ENCODE peak calls at places on chromosomes 13 and 19, in six cellular contexts. One of them, this sample, is unnamed.

GRCh38 chr19:46731584-46731983 is 14.3 kb upstream of the FKRP start:
- DNase-seq in GM12878: no peak
- DNase-seq in HCT116: no peak
- DNase-seq in H1: no peak
- DNase-seq in K562: peak
- DNase-seq in HepG2: no peak
- DNase-seq in this sample: no peak

GRCh38 chr19:5628919-5629481 is 6.1 kb downstream of the SAFB start:
- DNase-seq in GM12878: no peak
- DNase-seq in HCT116: no peak
- DNase-seq in H1: no peak
- DNase-seq in K562: no peak
- DNase-seq in HepG2: no peak
- DNase-seq in this sample: no peak

GRCh38 chr13:97574926-97575325 is 141.0 kb downstream of the RAP2A start:
- DNase-seq in GM12878: no peak
- DNase-seq in HCT116: peak
- DNase-seq in H1: peak
- DNase-seq in K562: peak
- DNase-seq in HepG2: peak
- DNase-seq in this sample: no peak

GRCh38 chr13:50131998-50132936 is 117.0 kb downstream of the KCNRG start:
- DNase-seq in GM12878: no peak
- DNase-seq in HCT116: no peak
- DNase-seq in H1: no peak
- DNase-seq in K562: no peak
- DNase-seq in HepG2: no peak
- DNase-seq in this sample: no peak

GRCh38 chr13:39612023-39612637 is 9.1 kb upstream of the LHFPL6 start:
- DNase-seq in GM12878: no peak
- DNase-seq in HCT116: peak
- DNase-seq in H1: peak
- DNase-seq in K562: peak
- DNase-seq in HepG2: peak
- DNase-seq in this sample: peak

GRCh38 chr13:25886438-25887214 is 165.2 kb downstream of the SHISA2 start:
- DNase-seq in GM12878: no peak
- DNase-seq in HCT116: no peak
- DNase-seq in H1: no peak
- DNase-seq in K562: no peak
- DNase-seq in HepG2: no peak
- DNase-seq in this sample: no peak

GRCh38 chr19:38267780-38268430 is 3.5 kb downstream of the SPINT2 start:
- DNase-seq in GM12878: no peak
- DNase-seq in HCT116: no peak
- DNase-seq in H1: no peak
- DNase-seq in K562: no peak
- DNase-seq in HepG2: no peak
- DNase-seq in this sample: no peak

GRCh38 chr13:40352385-40352778 is 314.1 kb downstream of the FOXO1 start:
- DNase-seq in GM12878: no peak
- DNase-seq in HCT116: no peak
- DNase-seq in H1: no peak
- DNase-seq in K562: no peak
- DNase-seq in HepG2: no peak
- DNase-seq in this sample: no peak

GRCh38 chr19:17341386-17341785 is 4.0 kb downstream of the GTPBP3 start:
- DNase-seq in GM12878: no peak
- DNase-seq in HCT116: no peak
- DNase-seq in H1: no peak
- DNase-seq in K562: no peak
- DNase-seq in HepG2: no peak
- DNase-seq in this sample: no peak

GRCh38 chr13:84126671-84127171 is 244.4 kb upstream of the SLITRK1 start:
- DNase-seq in GM12878: peak
- DNase-seq in HCT116: no peak
- DNase-seq in H1: no peak
- DNase-seq in K562: no peak
- DNase-seq in HepG2: no peak
- DNase-seq in this sample: no peak

GRCh38 chr13:62022369-62022768 is 606.7 kb upstream of the PCDH20 start:
- DNase-seq in GM12878: no peak
- DNase-seq in HCT116: no peak
- DNase-seq in H1: no peak
- DNase-seq in K562: no peak
- DNase-seq in HepG2: no peak
- DNase-seq in this sample: no peak

GRCh38 chr19:40465025-40465780 is at the start of gene BLVRB:
- DNase-seq in GM12878: no peak
- DNase-seq in HCT116: no peak
- DNase-seq in H1: no peak
- DNase-seq in K562: no peak
- DNase-seq in HepG2: peak
- DNase-seq in this sample: no peak

GRCh38 chr19:34667349-34668076 is 9.4 kb downstream of the SCGB2B2 start:
- DNase-seq in GM12878: no peak
- DNase-seq in HCT116: no peak
- DNase-seq in H1: no peak
- DNase-seq in K562: no peak
- DNase-seq in HepG2: peak
- DNase-seq in this sample: no peak

GRCh38 chr13:53301449-53301848 is 272.8 kb downstream of the OLFM4 start:
- DNase-seq in GM12878: no peak
- DNase-seq in HCT116: no peak
- DNase-seq in H1: no peak
- DNase-seq in K562: no peak
- DNase-seq in HepG2: no peak
- DNase-seq in this sample: no peak

GRCh38 chr13:27970382-27971235 is 1.5 kb upstream of the CDX2 start:
- DNase-seq in GM12878: no peak
- DNase-seq in HCT116: no peak
- DNase-seq in H1: no peak
- DNase-seq in K562: no peak
- DNase-seq in HepG2: no peak
- DNase-seq in this sample: no peak

GRCh38 chr13:101916108-101916757 is 463.8 kb downstream of the ITGBL1 start:
- DNase-seq in GM12878: no peak
- DNase-seq in HCT116: no peak
- DNase-seq in H1: peak
- DNase-seq in K562: peak
- DNase-seq in HepG2: no peak
- DNase-seq in this sample: peak

GRCh38 chr19:19399733-19400438 is 5.6 kb upstream of the GATAD2A start:
- DNase-seq in GM12878: no peak
- DNase-seq in HCT116: no peak
- DNase-seq in H1: no peak
- DNase-seq in K562: no peak
- DNase-seq in HepG2: no peak
- DNase-seq in this sample: no peak

GRCh38 chr13:99422556-99423220 is 78.6 kb upstream of the TM9SF2 start:
- DNase-seq in GM12878: no peak
- DNase-seq in HCT116: no peak
- DNase-seq in H1: no peak
- DNase-seq in K562: no peak
- DNase-seq in HepG2: no peak
- DNase-seq in this sample: no peak

GRCh38 chr19:772043-772442 is 21.1 kb downstream of the MISP start:
- DNase-seq in GM12878: no peak
- DNase-seq in HCT116: no peak
- DNase-seq in H1: no peak
- DNase-seq in K562: no peak
- DNase-seq in HepG2: no peak
- DNase-seq in this sample: no peak

GRCh38 chr13:49304763-49305695 is 57.3 kb downstream of the CDADC1 start:
- DNase-seq in GM12878: no peak
- DNase-seq in HCT116: no peak
- DNase-seq in H1: no peak
- DNase-seq in K562: no peak
- DNase-seq in HepG2: no peak
- DNase-seq in this sample: no peak

GRCh38 chr13:51618626-51619025 is 34.4 kb downstream of the WDFY2 start:
- DNase-seq in GM12878: no peak
- DNase-seq in HCT116: no peak
- DNase-seq in H1: no peak
- DNase-seq in K562: no peak
- DNase-seq in HepG2: no peak
- DNase-seq in this sample: no peak

GRCh38 chr19:56837892-56838679 is 2.4 kb downstream of the PEG3 start:
- DNase-seq in GM12878: no peak
- DNase-seq in HCT116: no peak
- DNase-seq in H1: no peak
- DNase-seq in K562: no peak
- DNase-seq in HepG2: peak
- DNase-seq in this sample: peak

GRCh38 chr13:93729383-93729782 is 502.8 kb downstream of the GPC6 start:
- DNase-seq in GM12878: no peak
- DNase-seq in HCT116: no peak
- DNase-seq in H1: no peak
- DNase-seq in K562: no peak
- DNase-seq in HepG2: no peak
- DNase-seq in this sample: no peak

DNA sequence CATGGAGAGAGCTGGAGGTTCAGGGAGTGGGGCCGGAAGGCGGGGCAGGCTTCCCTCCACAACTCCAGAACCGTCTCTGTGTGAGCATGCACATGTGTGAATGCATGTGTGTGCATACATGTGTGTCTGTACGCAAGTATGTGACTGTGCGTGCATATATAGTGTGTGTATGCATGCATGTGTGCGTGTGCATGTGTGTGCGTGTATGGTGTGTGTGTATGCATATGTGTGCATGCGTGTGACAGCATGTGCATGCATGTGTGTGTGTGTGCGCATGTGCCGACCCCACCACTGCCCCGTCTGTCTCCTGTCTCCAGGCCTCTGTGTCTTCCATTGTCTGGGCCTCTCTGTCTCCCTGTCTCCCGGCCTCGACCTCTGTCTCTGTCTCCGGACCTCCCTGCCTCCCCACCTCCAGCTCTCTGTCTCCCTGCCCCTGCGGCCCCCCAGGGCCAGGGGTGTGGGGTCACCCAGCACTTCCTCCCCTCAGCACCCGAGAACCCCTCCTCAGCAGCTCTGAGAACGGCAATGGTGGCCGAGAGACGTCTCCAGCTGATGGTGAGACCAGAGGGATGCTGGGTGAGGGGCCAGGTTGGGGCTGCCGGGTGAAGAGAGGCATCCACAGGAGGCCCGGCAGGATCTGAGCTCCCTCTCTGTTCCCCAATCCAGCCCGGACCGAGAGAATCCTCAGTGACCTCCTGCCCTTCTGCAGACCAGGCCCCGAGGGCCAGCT is 22.5 kb downstream of the ARHGEF1 start:
- DNase-seq in GM12878: no peak
- DNase-seq in HCT116: no peak
- DNase-seq in H1: no peak
- DNase-seq in K562: no peak
- DNase-seq in HepG2: no peak
- DNase-seq in this sample: no peak
- TF ChIP-seq YY1 in GM12878: no peak
- TF ChIP-seq YY1 in HCT116: no peak
- TF ChIP-seq YY1 in H1: no peak
- TF ChIP-seq YY1 in K562: no peak
- TF ChIP-seq YY1 in HepG2: no peak
- TF ChIP-seq YY1 in this sample: no peak

DNA sequence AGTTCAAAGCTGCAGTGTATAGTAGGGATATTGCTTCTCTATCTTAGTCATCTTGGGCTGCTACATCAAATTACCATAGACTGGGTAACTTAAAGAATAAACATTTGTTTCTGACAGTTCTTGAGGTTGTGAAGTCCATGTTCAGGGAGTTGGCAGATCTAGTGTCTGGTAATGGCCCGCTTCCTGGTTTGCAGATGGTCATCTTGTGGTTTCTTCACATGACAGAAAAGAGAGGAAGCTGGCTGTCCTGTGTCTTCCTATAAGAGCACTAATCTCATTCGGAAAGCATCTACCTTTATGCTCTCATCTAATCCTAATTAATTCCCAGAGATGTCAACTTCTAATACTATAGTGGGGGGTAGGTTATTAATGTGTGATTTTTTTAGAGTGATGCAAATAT is 6.2 kb downstream of the ZNF763 start:
- DNase-seq in GM12878: no peak
- DNase-seq in HCT116: no peak
- DNase-seq in H1: no peak
- DNase-seq in K562: no peak
- DNase-seq in HepG2: no peak
- DNase-seq in this sample: no peak
- TF ChIP-seq ZNF274 in GM12878: no peak
- TF ChIP-seq ZNF274 in HCT116: no peak
- TF ChIP-seq ZNF274 in H1: no peak
- TF ChIP-seq ZNF274 in K562: no peak
- TF ChIP-seq ZNF274 in HepG2: no peak
- TF ChIP-seq ZNF274 in this sample: no peak

DNA sequence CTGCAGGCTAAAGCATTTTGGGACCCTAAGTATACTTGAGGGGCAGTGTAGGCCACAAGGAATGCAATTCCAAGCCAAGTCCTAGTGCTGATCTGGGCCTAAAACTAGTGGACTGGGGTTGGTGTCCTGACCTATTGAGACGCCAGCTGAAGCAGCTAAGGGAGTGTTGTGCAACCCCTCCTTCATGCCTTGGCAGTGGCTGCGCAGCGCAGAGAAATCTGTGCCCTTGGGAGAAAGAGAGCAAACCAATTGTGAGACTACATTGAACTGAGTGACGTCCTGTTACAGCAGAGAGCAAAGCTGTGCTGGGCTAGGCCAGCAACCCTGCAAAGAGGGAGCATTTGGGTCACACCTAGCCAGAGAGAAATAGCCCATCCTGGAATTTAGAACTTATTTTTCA is 2715.0 kb upstream of the PCDH20 start:
- DNase-seq in GM12878: no peak
- DNase-seq in HCT116: no peak
- DNase-seq in H1: no peak
- DNase-seq in K562: no peak
- DNase-seq in HepG2: no peak
- DNase-seq in this sample: no peak
- H3K9ac ChIP-seq in GM12878: no peak
- H3K9ac ChIP-seq in HCT116: no peak
- H3K9ac ChIP-seq in H1: no peak
- H3K9ac ChIP-seq in K562: no peak
- H3K9ac ChIP-seq in HepG2: no peak
- H3K9ac ChIP-seq in this sample: no peak

DNA sequence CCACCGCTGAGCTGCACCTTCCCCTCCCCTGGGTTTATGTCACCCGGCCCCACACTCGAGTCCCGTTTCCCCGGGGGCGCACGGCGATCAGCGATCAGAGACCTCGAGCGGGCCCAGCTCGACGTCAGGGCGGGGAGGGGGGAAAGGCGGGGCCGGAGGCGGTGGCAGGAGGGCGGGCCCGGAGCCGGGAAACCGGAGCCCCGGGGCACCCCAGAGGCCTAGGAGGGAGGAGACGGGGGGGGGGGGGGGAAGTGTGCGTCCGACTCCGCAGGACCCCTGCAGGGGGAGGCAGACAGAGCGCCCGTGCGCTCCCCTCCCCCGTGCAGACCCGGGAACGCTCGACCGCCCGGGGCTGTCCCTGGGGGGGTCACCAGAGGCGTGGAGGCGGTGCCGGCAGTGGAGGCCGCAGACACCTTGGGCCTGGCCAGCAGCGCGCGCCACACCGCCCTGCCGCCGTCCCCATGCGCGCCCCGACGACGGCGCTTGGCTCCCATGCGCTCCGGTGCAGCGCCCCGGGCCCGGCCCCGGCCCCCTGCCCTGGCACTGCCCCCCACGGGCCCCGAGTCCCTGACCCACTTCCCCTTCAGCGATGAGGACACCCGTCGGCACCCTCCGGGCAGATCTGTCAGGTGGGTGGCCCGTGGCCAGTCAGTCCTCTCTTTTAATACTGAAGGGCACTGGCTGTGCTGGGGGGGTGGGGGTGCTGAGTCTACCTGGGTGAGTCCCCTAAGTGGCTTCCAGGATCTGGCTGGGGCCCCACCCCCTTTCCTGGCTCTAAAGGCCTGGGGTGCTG is 11.8 kb downstream of the PDE4A start:
- DNase-seq in GM12878: no peak
- DNase-seq in HCT116: no peak
- DNase-seq in H1: peak
- DNase-seq in K562: peak
- DNase-seq in HepG2: no peak
- DNase-seq in this sample: no peak
- TF ChIP-seq YY1 in GM12878: peak
- TF ChIP-seq YY1 in HCT116: no peak
- TF ChIP-seq YY1 in H1: no peak
- TF ChIP-seq YY1 in K562: no peak
- TF ChIP-seq YY1 in HepG2: no peak
- TF ChIP-seq YY1 in this sample: no peak

This sample was measured in NT2/D1.